ENCODE peak calls at places on chromosome 7, in seven cellular contexts. L, O, V, J, S, I and A are unnamed samples.

GRCh38 chr7:135448753-135449152 is 61.1 kb downstream of the CNOT4 start:
- DNase-seq in O (no peak), J (no peak), S (no peak), I (no peak), V (no peak), L (no peak), A (no peak)

GRCh38 chr7:22821702-22822485 is 755 bp downstream of the TOMM7 start:
- DNase-seq in V (no peak), J (no peak), S (peak), O (no peak), L (no peak), I (no peak), A (no peak)

GRCh38 chr7:67823345-67823744 is 826.7 kb downstream of the TYW1 start:
- DNase-seq in I (no peak), O (no peak), L (no peak), S (peak), J (no peak), V (no peak), A (no peak)

GRCh38 chr7:108158766-108159165 is 28.6 kb upstream of the LAMB4 start:
- DNase-seq in O (no peak), J (no peak), S (no peak), L (no peak), I (no peak), V (no peak), A (no peak)

GRCh38 chr7:114413741-114414140 is 874 bp upstream of the FOXP2 start:
- DNase-seq in S (no peak), I (no peak), J (no peak), O (no peak), V (no peak), L (no peak), A (no peak)

GRCh38 chr7:55224810-55225209 is 140.3 kb upstream of the LANCL2 start:
- DNase-seq in I (no peak), J (no peak), V (no peak), L (no peak), S (no peak), O (no peak), A (no peak)

GRCh38 chr7:14888904-14889482 is 13.6 kb downstream of the DGKB start:
- DNase-seq in S (no peak), O (no peak), L (no peak), I (no peak), J (no peak), V (no peak), A (no peak)

GRCh38 chr7:155509025-155509724 is 37.2 kb downstream of the CNPY1 start:
- DNase-seq in L (no peak), S (no peak), J (no peak), V (no peak), I (no peak), O (no peak), A (no peak)

GRCh38 chr7:105932835-105933477 is 30.1 kb upstream of the CDHR3 start:
- DNase-seq in O (no peak), S (no peak), I (no peak), V (peak), L (no peak), J (no peak), A (peak)

GRCh38 chr7:143375298-143376034 is 5.7 kb upstream of the ZYX start:
- DNase-seq in L (no peak), V (no peak), I (no peak), S (no peak), J (no peak), O (no peak), A (no peak)

GRCh38 chr7:6462094-6462493 is 14.3 kb upstream of the DAGLB start:
- DNase-seq in L (no peak), V (no peak), O (no peak), S (no peak), J (no peak), I (no peak), A (no peak)

GRCh38 chr7:106347229-106347833 is 62.5 kb upstream of the NAMPT start:
- DNase-seq in J (no peak), L (no peak), V (no peak), I (no peak), S (no peak), O (no peak), A (no peak)

GRCh38 chr7:50217961-50218360 is 86.6 kb upstream of the IKZF1 start:
- DNase-seq in I (no peak), L (no peak), S (no peak), O (no peak), J (no peak), V (no peak), A (no peak)

GRCh38 chr7:109996411-109996810 is 1094.5 kb upstream of the LRRN3 start:
- DNase-seq in J (no peak), L (no peak), V (no peak), S (no peak), I (no peak), O (no peak), A (no peak)

GRCh38 chr7:130986271-130986690 is 252.3 kb upstream of the KLF14 start:
- DNase-seq in V (no peak), I (no peak), O (no peak), J (no peak), L (no peak), S (no peak), A (no peak)

GRCh38 chr7:101536232-101536631 is 92.9 kb downstream of the MYL10 start:
- DNase-seq in I (no peak), L (no peak), O (peak), V (no peak), J (no peak), S (peak), A (no peak)

DNA sequence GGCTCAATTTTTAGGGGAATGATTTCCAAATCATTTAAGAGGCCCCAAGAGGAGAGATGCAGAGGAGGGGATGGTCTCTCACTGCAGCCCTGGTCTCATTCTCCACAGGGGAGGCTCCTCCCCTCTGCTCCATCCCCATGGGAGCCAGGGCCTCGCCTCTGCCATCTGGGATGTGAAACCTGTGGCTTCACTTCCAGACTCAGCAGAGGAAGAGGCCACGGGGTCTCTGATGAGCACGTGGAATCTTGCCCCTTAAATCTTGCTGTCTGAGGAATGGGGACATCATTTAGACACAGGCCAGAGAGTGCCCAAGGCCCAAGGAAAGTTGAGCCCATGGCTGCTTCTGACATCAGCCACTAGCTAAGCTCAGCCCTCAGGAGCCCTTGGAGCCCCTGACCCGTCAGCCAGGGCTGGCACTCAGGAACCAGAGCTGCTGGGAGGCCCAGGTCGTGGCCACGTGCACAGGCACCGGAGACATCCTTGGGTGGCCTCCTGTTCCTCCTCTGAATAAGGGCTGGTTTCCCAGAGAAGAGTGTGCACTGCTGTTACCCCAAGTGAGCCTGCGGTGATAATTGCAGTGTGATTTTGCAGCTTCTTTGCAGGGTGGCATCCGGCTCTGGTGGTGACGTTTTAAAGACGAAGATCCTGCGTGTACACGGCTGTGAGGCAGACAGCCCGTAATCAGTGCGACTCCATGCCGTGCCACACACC is 50.5 kb downstream of the VIPR2 start:
- DNase-seq in O (no peak), V (peak), L (no peak), S (no peak), I (peak), J (peak), A (peak)
- TF ChIP-seq POLR2A in O (no peak), V (no peak), L (no peak), S (no peak), I (no peak), J (no peak), A (no peak)

DNA sequence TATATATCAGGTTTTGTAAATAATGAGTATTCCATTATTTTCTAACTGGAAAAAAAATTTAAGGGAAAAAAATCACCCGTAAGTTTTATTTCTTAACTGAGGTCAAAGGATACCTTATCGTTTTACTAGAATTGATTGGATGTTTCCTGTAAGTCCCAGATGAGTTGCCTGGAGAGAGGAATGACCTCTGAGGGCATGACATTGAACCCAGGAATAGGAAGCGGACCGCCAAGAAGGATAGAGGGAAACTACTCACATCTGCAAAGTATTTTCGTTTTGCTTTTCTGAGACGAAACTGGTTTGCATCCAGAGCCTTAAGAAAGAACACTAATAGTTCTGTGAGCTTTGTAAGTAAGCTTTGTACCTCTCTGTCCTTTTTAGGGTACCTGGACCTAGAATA is 17.4 kb downstream of the RABGEF1 start:
- DNase-seq in J (no peak), V (no peak), S (no peak), O (no peak), I (no peak), L (no peak), A (no peak)
- H3K27ac ChIP-seq in J (no peak), V (no peak), S (no peak), O (no peak), I (no peak), L (no peak), A (no peak)

GRCh38 chr7:47806701-47807103 is 141.6 kb downstream of the PKD1L1 start:
- DNase-seq in L (no peak), S (peak), V (no peak), O (peak), J (no peak), I (peak), A (peak)

GRCh38 chr7:47808321-47808720 is 139.9 kb downstream of the PKD1L1 start:
- DNase-seq in V (no peak), J (no peak), O (no peak), S (no peak), I (no peak), L (no peak), A (no peak)

GRCh38 chr7:47809387-47809786 is 138.9 kb downstream of the PKD1L1 start:
- DNase-seq in J (no peak), O (no peak), L (no peak), I (no peak), V (no peak), S (peak), A (no peak)

GRCh38 chr7:47807126-47807525 is 141.1 kb downstream of the PKD1L1 start:
- DNase-seq in S (no peak), I (no peak), J (no peak), O (no peak), L (no peak), V (no peak), A (no peak)

DNA sequence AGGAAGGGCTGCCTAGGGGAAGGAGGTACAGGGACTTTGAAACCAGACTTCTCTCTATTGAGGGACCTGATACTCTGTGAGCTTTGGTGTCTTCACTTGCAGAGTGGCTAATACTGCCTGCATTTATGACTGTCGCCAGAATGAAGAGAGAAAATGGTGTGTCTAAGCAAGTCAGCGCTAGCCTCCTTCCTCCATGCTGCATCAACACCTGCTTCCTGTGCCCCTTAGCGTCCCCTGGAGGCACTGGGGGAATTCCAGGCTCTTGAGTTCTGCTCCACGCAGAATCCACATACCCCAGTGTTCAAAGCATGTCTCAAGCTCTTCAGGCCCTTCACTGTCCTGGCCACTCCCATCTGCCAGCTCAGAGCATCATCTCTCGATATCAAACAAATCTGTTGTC is 140.5 kb downstream of the PKD1L1 start:
- DNase-seq in I (no peak), V (no peak), L (no peak), J (no peak), S (no peak), O (no peak), A (no peak)
- TF ChIP-seq CTCF in I (no peak), V (no peak), L (no peak), J (no peak), S (no peak), O (no peak), A (no peak)

GRCh38 chr7:138465046-138465445 is 5.0 kb downstream of the TRIM24 start:
- DNase-seq in S (no peak), I (no peak), L (no peak), V (no peak), O (no peak), J (no peak), A (no peak)
- TF ChIP-seq POLR2A in S (no peak), I (no peak), L (no peak), V (no peak), O (no peak), J (no peak), A (no peak)